ENCODE peak calls at places on chromosomes 6 and 20, in five cellular contexts. G is lower lobe of right lung, V is adrenal gland, J is hepatocyte, Y is endodermal cell. L is an unnamed sample.

GRCh38 chr20:39289316-39289715 is 327.2 kb downstream of the DHX35 start:
- DNase-seq in G (no peak), V (peak), J (peak), Y (peak), L (no peak)

GRCh38 chr20:63005240-63005861 is 1.4 kb downstream of the BHLHE23 start:
- DNase-seq in G (no peak), V (no peak), J (no peak), Y (peak), L (no peak)

GRCh38 chr6:29938746-29939508 is 3.4 kb upstream of the HLA-A start:
- DNase-seq in G (no peak), V (no peak), J (no peak), Y (peak), L (no peak)

GRCh38 chr20:1894951-1895673 is at the start of gene SIRPA:
- DNase-seq in G (peak), V (peak), J (peak), Y (peak), L (no peak)

GRCh38 chr20:62837790-62838458 is 21.1 kb downstream of the COL9A3 start:
- DNase-seq in G (peak), V (no peak), J (peak), Y (no peak), L (no peak)

GRCh38 chr6:68108243-68108835 is 526.7 kb upstream of the ADGRB3 start:
- DNase-seq in G (no peak), V (no peak), J (no peak), Y (no peak), L (no peak)

GRCh38 chr6:111985202-111985731 is 68.6 kb upstream of the CCN6 start:
- DNase-seq in G (no peak), V (no peak), J (peak), Y (peak), L (no peak)

GRCh38 chr20:46580613-46581012 is 30.2 kb upstream of the OCSTAMP start:
- DNase-seq in G (no peak), V (no peak), J (no peak), Y (no peak), L (no peak)

GRCh38 chr6:46661500-46661899 is 8.7 kb downstream of the SLC25A27 start:
- DNase-seq in G (no peak), V (no peak), J (no peak), Y (no peak), L (no peak)

GRCh38 chr6:111171577-111172400 is 84.5 kb downstream of the SLC16A10 start:
- DNase-seq in G (no peak), V (no peak), J (no peak), Y (no peak), L (no peak)

GRCh38 chr20:51036827-51037229 is 13.9 kb upstream of the KCNG1 start:
- DNase-seq in G (no peak), V (no peak), J (no peak), Y (no peak), L (no peak)

GRCh38 chr6:110664933-110665332 is 150.3 kb downstream of the CDK19 start:
- DNase-seq in G (no peak), V (no peak), J (no peak), Y (no peak), L (no peak)

GRCh38 chr6:169971951-169972651 is 220.7 kb downstream of the ERMARD start:
- DNase-seq in G (no peak), V (peak), J (no peak), Y (peak), L (no peak)

GRCh38 chr6:33908025-33908424 is 104.2 kb upstream of the MLN start:
- DNase-seq in G (no peak), V (no peak), J (peak), Y (no peak), L (no peak)

GRCh38 chr20:10946124-10946880 is 272.5 kb upstream of the JAG1 start:
- DNase-seq in G (no peak), V (no peak), J (no peak), Y (no peak), L (no peak)

GRCh38 chr6:134626131-134626530 is 308.2 kb upstream of the SGK1 start:
- DNase-seq in G (no peak), V (no peak), J (no peak), Y (no peak), L (no peak)

GRCh38 chr6:143390278-143390677 is 60.2 kb downstream of the ADAT2 start:
- DNase-seq in G (no peak), V (no peak), J (no peak), Y (no peak), L (no peak)

GRCh38 chr6:31736768-31737314 is 511 bp upstream of the CLIC1 start:
- DNase-seq in G (no peak), V (no peak), J (peak), Y (peak), L (no peak)

GRCh38 chr6:113137411-113137810 is 719.7 kb upstream of the MARCKS start:
- DNase-seq in G (no peak), V (peak), J (peak), Y (peak), L (no peak)

GRCh38 chr6:17352302-17352701 is 41.1 kb upstream of the CAP2 start:
- DNase-seq in G (no peak), V (no peak), J (no peak), Y (no peak), L (no peak)

GRCh38 chr6:133693565-133693964 is 195.3 kb upstream of the TCF21 start:
- DNase-seq in G (no peak), V (no peak), J (no peak), Y (no peak), L (no peak)

GRCh38 chr20:12113468-12114371 is 196.0 kb downstream of the BTBD3 start:
- DNase-seq in G (no peak), V (no peak), J (no peak), Y (no peak), L (no peak)

GRCh38 chr20:35263609-35264223 is 14.2 kb downstream of the MMP24OS start:
- DNase-seq in G (peak), V (no peak), J (no peak), Y (no peak), L (no peak)

GRCh38 chr20:51236396-51236795 is 213.5 kb upstream of the KCNG1 start:
- DNase-seq in G (no peak), V (no peak), J (no peak), Y (no peak), L (no peak)

GRCh38 chr20:50308166-50308512 is 117.5 kb downstream of the CEBPB start:
- DNase-seq in G (no peak), V (no peak), J (no peak), Y (no peak), L (no peak)

GRCh38 chr6:98904096-98904495 is 43.6 kb downstream of the FBXL4 start:
- DNase-seq in G (no peak), V (no peak), J (no peak), Y (no peak), L (no peak)

GRCh38 chr20:37936451-37936850 is 33.5 kb downstream of the VSTM2L start:
- DNase-seq in G (no peak), V (no peak), J (no peak), Y (no peak), L (no peak)

GRCh38 chr6:109693128-109693527 is 2.0 kb downstream of the FIG4 start:
- DNase-seq in G (no peak), V (no peak), J (no peak), Y (no peak), L (no peak)

GRCh38 chr20:54323227-54323734 is 115.4 kb downstream of the PFDN4 start:
- DNase-seq in G (no peak), V (no peak), J (no peak), Y (no peak), L (no peak)
- TF ChIP-seq CTCF in G (no peak), V (no peak), J (no peak), Y (no peak), L (no peak)

GRCh38 chr6:37369321-37370196 is 15.8 kb downstream of the RNF8 start:
- DNase-seq in G (no peak), V (no peak), J (no peak), Y (no peak), L (no peak)
- H3K27ac ChIP-seq in G (peak), V (no peak), J (no peak), Y (no peak), L (peak)

GRCh38 chr6:152874267-152874666 is 108.6 kb downstream of the FBXO5 start:
- DNase-seq in G (no peak), V (no peak), J (no peak), Y (no peak), L (no peak)
- H3K4me3 ChIP-seq in G (no peak), V (no peak), J (no peak), Y (no peak), L (no peak)

GRCh38 chr6:20905377-20905776 is 371.1 kb downstream of the CDKAL1 start:
- DNase-seq in G (no peak), V (no peak), J (no peak), Y (no peak), L (no peak)
- TF ChIP-seq CTCF in G (no peak), V (no peak), J (no peak), Y (no peak), L (no peak)

GRCh38 chr20:31835554-31835953 is 9.8 kb downstream of the FOXS1 start:
- DNase-seq in G (no peak), V (no peak), J (no peak), Y (no peak), L (no peak)

GRCh38 chr20:31836853-31837608 is 8.4 kb downstream of the FOXS1 start:
- DNase-seq in G (no peak), V (no peak), J (no peak), Y (no peak), L (no peak)

GRCh38 chr20:31833931-31834521 is 11.4 kb downstream of the FOXS1 start:
- DNase-seq in G (no peak), V (no peak), J (no peak), Y (no peak), L (no peak)

GRCh38 chr20:31837896-31838397 is 7.5 kb downstream of the FOXS1 start:
- DNase-seq in G (no peak), V (no peak), J (no peak), Y (no peak), L (no peak)

DNA sequence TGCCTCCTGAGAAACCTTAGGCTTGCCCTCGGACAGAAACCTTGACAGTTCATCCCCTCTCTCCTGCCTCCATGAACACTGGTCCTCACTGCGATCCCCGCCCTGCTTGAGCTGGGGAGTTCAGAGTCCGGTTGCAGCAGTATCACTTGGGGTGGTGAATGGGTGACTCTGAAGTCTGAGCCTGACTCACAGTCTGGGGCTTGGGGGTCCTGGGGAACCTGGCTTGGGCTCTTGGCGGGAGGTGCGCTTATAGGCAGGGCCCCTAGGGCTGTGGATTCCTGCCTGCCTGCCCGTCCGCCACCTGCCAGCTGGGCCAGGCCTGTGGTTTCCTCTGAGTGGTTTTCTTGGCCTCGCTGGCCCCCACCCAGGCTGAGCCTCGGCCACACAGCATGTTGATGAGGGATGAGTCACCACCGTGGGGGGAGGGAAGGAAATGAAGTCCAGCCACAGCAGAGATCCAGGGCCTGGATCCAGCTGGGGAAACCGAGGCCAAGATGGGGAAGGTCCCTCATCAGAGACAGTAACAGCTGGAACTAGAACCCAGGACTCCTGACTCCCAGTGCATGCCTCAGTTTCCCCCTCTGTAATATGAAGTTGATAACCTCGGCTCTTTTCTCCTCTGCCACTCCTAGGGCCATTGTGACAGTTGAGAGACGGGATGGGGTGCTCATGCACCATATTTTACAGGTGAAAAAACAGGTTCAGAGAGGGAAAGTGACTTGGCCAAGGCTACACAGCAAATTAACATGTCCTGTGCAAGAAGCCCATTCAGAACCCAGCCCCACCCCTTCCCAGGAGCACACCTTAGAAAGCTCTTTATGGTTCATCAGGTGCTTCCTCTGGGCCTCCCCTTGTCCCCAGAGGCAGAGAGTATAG is 9.2 kb downstream of the FOXS1 start:
- DNase-seq in G (peak), V (peak), J (peak), Y (no peak), L (peak)
- H3K27ac ChIP-seq in G (no peak), V (no peak), J (peak), Y (peak), L (peak)

GRCh38 chr6:42690872-42691271 is 31.5 kb downstream of the PRPH2 start:
- DNase-seq in G (no peak), V (no peak), J (no peak), Y (no peak), L (no peak)

GRCh38 chr6:42690151-42690702 is 32.2 kb downstream of the PRPH2 start:
- DNase-seq in G (no peak), V (no peak), J (no peak), Y (no peak), L (no peak)

GRCh38 chr6:42692151-42692911 is 30.1 kb downstream of the PRPH2 start:
- DNase-seq in G (no peak), V (peak), J (no peak), Y (no peak), L (no peak)

GRCh38 chr6:42693725-42694323 is 28.6 kb downstream of the PRPH2 start:
- DNase-seq in G (no peak), V (no peak), J (no peak), Y (no peak), L (no peak)

GRCh38 chr6:42689371-42689770 is 33.0 kb downstream of the PRPH2 start:
- DNase-seq in G (no peak), V (no peak), J (no peak), Y (no peak), L (no peak)
- H3K4me3 ChIP-seq in G (no peak), V (no peak), J (no peak), Y (no peak), L (no peak)

GRCh38 chr20:42432485-42432884 is 757.2 kb downstream of the PTPRT start:
- DNase-seq in G (no peak), V (no peak), J (no peak), Y (no peak), L (no peak)

GRCh38 chr20:42432931-42433330 is 756.8 kb downstream of the PTPRT start:
- DNase-seq in G (no peak), V (no peak), J (peak), Y (no peak), L (no peak)

GRCh38 chr20:42435230-42435629 is 754.5 kb downstream of the PTPRT start:
- DNase-seq in G (no peak), V (no peak), J (no peak), Y (no peak), L (no peak)

GRCh38 chr20:42430059-42430458 is 759.6 kb downstream of the PTPRT start:
- DNase-seq in G (no peak), V (no peak), J (no peak), Y (no peak), L (no peak)

GRCh38 chr20:42430525-42431046 is 759.1 kb downstream of the PTPRT start:
- DNase-seq in G (no peak), V (no peak), J (no peak), Y (no peak), L (no peak)
- TF ChIP-seq CTCF in G (no peak), V (no peak), J (no peak), Y (no peak), L (no peak)

DNA sequence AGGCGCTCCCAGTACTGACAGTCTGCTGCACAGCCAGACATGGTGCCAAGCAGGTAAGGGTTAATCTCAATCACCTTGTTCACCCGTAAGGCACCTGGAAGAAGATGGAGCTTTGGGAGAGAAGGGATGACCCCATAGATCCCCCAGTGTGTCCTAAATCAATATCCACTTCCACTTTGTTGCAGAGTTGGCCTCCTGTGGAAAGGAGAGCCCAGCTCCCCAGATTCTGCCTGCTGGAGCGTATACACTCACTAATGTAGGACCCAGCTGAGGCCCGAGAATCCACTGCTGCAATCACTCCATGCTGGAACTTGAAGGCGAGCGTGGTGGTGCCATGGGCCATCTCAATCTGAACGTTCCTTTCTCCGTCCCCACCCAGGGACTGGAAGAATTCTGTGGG is 1.2 kb downstream of the PSMB8 start:
- DNase-seq in G (no peak), V (peak), J (no peak), Y (no peak), L (no peak)
- H3K27ac ChIP-seq in G (no peak), V (no peak), J (no peak), Y (no peak), L (no peak)

L was measured in ascending aorta.